ENCODE peak calls at places on chromosome 11, in five cellular contexts. G is H1, B is GM12878, Q is HepG2, U is NT2/D1. Y is an unnamed sample.

GRCh38 chr11:114478768-114479167 is 39.5 kb downstream of the REXO2 start:
- DNase-seq in G (no peak), B (no peak), U (peak; percentile 55), Q (peak; percentile 34), Y (no peak)

GRCh38 chr11:2348986-2349385 is 28.1 kb upstream of the CD81 start:
- DNase-seq in B (no peak), Q (no peak), U (no peak), G (no peak), Y (no peak)

GRCh38 chr11:115377882-115378296 is 126.3 kb downstream of the CADM1 start:
- DNase-seq in Q (peak; percentile 91), G (no peak), B (no peak), U (no peak), Y (no peak)

GRCh38 chr11:113644605-113645004 is 61.5 kb downstream of the TMPRSS5 start:
- DNase-seq in Q (no peak), B (no peak), U (no peak), G (no peak), Y (no peak)

GRCh38 chr11:45537617-45538016 is 127.8 kb downstream of the CHST1 start:
- DNase-seq in Q (no peak), U (no peak), G (no peak), B (no peak), Y (no peak)

GRCh38 chr11:75273331-75273988 is 32.9 kb downstream of the TPBGL start:
- DNase-seq in U (no peak), Q (no peak), B (no peak), G (no peak), Y (no peak)

GRCh38 chr11:7974668-7975067 is 9.4 kb upstream of the NLRP10 start:
- DNase-seq in B (no peak), U (peak; percentile 35), G (no peak), Q (no peak), Y (no peak)

GRCh38 chr11:86740628-86741488 is 59.5 kb upstream of the PRSS23 start:
- DNase-seq in G (no peak), B (no peak), U (peak; percentile 84), Q (peak; percentile 78), Y (peak; percentile 44)

GRCh38 chr11:126231725-126232459 is 20.3 kb downstream of the FAM118B start:
- DNase-seq in B (no peak), U (no peak), G (no peak), Q (no peak), Y (no peak)

GRCh38 chr11:76793834-76794291 is 10.7 kb downstream of the TSKU start:
- DNase-seq in G (peak; percentile 41), Q (no peak), B (no peak), U (no peak), Y (no peak)

GRCh38 chr11:108734956-108735559 is 70.2 kb downstream of the DDX10 start:
- DNase-seq in U (no peak), Q (peak; percentile 21), G (no peak), B (no peak), Y (no peak)

GRCh38 chr11:125481531-125481930 is 14.5 kb downstream of the FEZ1 start:
- DNase-seq in B (no peak), U (no peak), Q (no peak), G (no peak), Y (no peak)

GRCh38 chr11:35511666-35512065 is 13.8 kb downstream of the PAMR1 start:
- DNase-seq in Q (no peak), G (no peak), U (no peak), B (no peak), Y (no peak)

GRCh38 chr11:28674432-28675076 is 566.4 kb downstream of the METTL15 start:
- DNase-seq in U (peak; percentile 5), Q (no peak), B (no peak), G (peak; percentile 61), Y (peak; percentile 32)

GRCh38 chr11:96254087-96254486 is 88.9 kb downstream of the MAML2 start:
- DNase-seq in B (peak; percentile 91), G (no peak), U (no peak), Q (peak; percentile 52), Y (no peak)

GRCh38 chr11:104291646-104292045 is 127.7 kb upstream of the PDGFD start:
- DNase-seq in Q (no peak), U (no peak), G (no peak), B (no peak), Y (no peak)

GRCh38 chr11:10454902-10455631 is at the start of gene AMPD3:
- DNase-seq in Q (peak; percentile 65), G (peak; percentile 45), U (no peak), B (peak; percentile 48), Y (peak; percentile 30)

GRCh38 chr11:17730608-17731462 is 3.7 kb upstream of the KCNC1 start:
- DNase-seq in U (peak; percentile 61), B (peak; percentile 4), Q (peak; percentile 64), G (peak; percentile 95), Y (peak; percentile 84)

GRCh38 chr11:12216542-12217422 is 106.4 kb downstream of the MICAL2 start:
- DNase-seq in Q (no peak), B (no peak), G (no peak), U (no peak), Y (no peak)

GRCh38 chr11:112903310-112903709 is 57.9 kb upstream of the NCAM1 start:
- DNase-seq in Q (no peak), B (no peak), U (no peak), G (no peak), Y (peak; percentile 20)

GRCh38 chr11:104164028-104164520 is at the start of gene PDGFD:
- DNase-seq in B (no peak), G (peak; percentile 85), Q (peak; percentile 54), U (peak; percentile 74), Y (peak; percentile 59)

GRCh38 chr11:47501095-47501494 is 51.8 kb downstream of the CELF1 start:
- DNase-seq in B (no peak), Q (no peak), G (no peak), U (no peak), Y (no peak)

GRCh38 chr11:7490054-7490453 is 4.7 kb downstream of the OLFML1 start:
- DNase-seq in B (no peak), Q (no peak), G (no peak), U (no peak), Y (no peak)

GRCh38 chr11:110377451-110377850 is 52.3 kb upstream of the FDX1 start:
- DNase-seq in Q (no peak), U (no peak), G (no peak), B (no peak), Y (no peak)

GRCh38 chr11:33779849-33780528 is 5.7 kb upstream of the FBXO3 start:
- DNase-seq in G (no peak), U (no peak), B (no peak), Q (peak; percentile 11), Y (no peak)

GRCh38 chr11:26199341-26199740 is 132.6 kb upstream of the ANO3 start:
- DNase-seq in Q (no peak), U (no peak), G (no peak), B (no peak), Y (no peak)

GRCh38 chr11:12179019-12179418 is 68.6 kb downstream of the MICAL2 start:
- DNase-seq in Q (no peak), B (no peak), G (peak; percentile 39), U (no peak), Y (no peak)

GRCh38 chr11:82792822-82793569 is 59.3 kb upstream of the FAM181B start:
- DNase-seq in Q (no peak), U (no peak), G (no peak), B (no peak), Y (no peak)

GRCh38 chr11:20112291-20113146 is 47.8 kb downstream of the DBX1 start:
- DNase-seq in Q (no peak), G (no peak), U (no peak), B (no peak), Y (peak; percentile 46)

DNA sequence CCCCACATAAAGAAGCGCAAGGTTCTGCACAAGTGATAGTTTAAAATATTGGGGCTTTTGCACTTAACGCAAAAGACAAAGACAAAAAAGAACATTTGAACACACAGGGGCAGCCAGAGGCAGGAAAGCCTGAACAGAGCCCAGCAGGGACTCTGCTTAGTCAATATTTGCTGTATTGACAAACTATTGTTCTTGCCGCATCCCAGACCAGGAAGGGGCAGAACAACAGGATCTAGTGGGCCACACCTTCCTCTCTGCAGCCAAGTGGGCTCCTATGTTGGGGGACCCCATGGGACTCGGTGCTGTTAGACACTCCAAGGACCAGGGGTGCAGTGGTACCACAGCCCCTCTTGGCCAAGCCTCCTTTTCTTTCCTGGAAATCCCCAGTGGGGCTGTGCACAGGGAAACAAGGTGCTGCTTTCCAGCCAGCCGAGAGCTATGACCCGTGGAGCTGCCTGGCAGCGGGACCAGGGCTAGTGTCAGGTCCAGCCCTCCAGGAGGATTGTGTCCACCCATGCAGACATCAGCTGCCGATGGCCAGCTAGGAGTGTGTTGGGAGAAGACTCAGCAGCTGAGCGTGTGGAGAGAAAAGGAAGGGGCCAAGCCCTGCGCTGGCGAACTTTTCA is 43.3 kb upstream of the ANO1 start:
- DNase-seq in G (peak; percentile 44), Q (no peak), U (no peak), B (no peak), Y (no peak)
- TF ChIP-seq SUZ12 in G (no peak), Q (no peak), U (no peak), B (no peak), Y (no peak)

GRCh38 chr11:65437436-65438227 is 15.0 kb downstream of the NEAT1 start:
- DNase-seq in U (no peak), G (peak; percentile 19), Q (no peak), B (no peak), Y (no peak)

GRCh38 chr11:65434667-65435179 is 12.1 kb downstream of the NEAT1 start:
- DNase-seq in Q (no peak), U (no peak), B (no peak), G (no peak), Y (no peak)

GRCh38 chr11:65435981-65436411 is 13.4 kb downstream of the NEAT1 start:
- DNase-seq in G (peak; percentile 23), U (no peak), B (no peak), Q (no peak), Y (no peak)

GRCh38 chr11:65435330-65435931 is 12.8 kb downstream of the NEAT1 start:
- DNase-seq in Q (no peak), U (no peak), B (no peak), G (peak; percentile 19), Y (no peak)

GRCh38 chr11:65436412-65437032 is 13.9 kb downstream of the NEAT1 start:
- DNase-seq in B (no peak), U (no peak), Q (no peak), G (no peak), Y (no peak)
- TF ChIP-seq SUZ12 in B (no peak), U (no peak), Q (no peak), G (no peak), Y (no peak)

GRCh38 chr11:57742087-57742452 is 779 bp downstream of the SELENOH start:
- DNase-seq in U (no peak), B (no peak), G (no peak), Q (no peak), Y (no peak)
- TF ChIP-seq SUZ12 in U (no peak), B (no peak), G (no peak), Q (no peak), Y (no peak)

GRCh38 chr11:1020211-1020905 is 16.2 kb downstream of the MUC6 start:
- DNase-seq in B (no peak), Q (no peak), G (no peak), U (no peak), Y (no peak)
- TF ChIP-seq SUZ12 in B (no peak), Q (no peak), G (no peak), U (no peak), Y (no peak)

GRCh38 chr11:72113170-72113808 is 794 bp upstream of the ANAPC15 start:
- DNase-seq in Q (no peak), U (no peak), G (no peak), B (no peak), Y (no peak)
- TF ChIP-seq SUZ12 in Q (no peak), U (no peak), G (no peak), B (no peak), Y (no peak)